ENCODE peak calls at places on chromosomes 4 and X, in eight cellular contexts. N, T, X, H, C, S, W and U are unnamed samples.

GRCh38 chr4:73070072-73070385 is 513 bp upstream of the COX18 start:
- DNase-seq in N (no peak), T (no peak), X (peak; percentile 3), H (no peak), C (no peak), S (no peak), W (no peak), U (no peak)

GRCh38 chr4:16573181-16573580 is 325.3 kb downstream of the LDB2 start:
- DNase-seq in N (peak; percentile 83), T (peak; percentile 78), X (peak; percentile 39), H (peak; percentile 33), C (no peak), S (no peak), W (no peak), U (no peak)

GRCh38 chr4:41505161-41505653 is 32.8 kb upstream of the LIMCH1 start:
- DNase-seq in N (peak; percentile 93), T (peak; percentile 84), X (peak; percentile 50), H (no peak), C (peak; percentile 67), S (no peak), W (no peak), U (no peak)

GRCh38 chr4:174672276-174672675 is 150.0 kb upstream of the HPGD start:
- DNase-seq in N (peak; percentile 8), T (no peak), X (peak; percentile 17), H (no peak), C (no peak), S (no peak), W (no peak), U (no peak)

GRCh38 chrX:22399793-22400192 is 127.1 kb downstream of the CBLL2 start:
- DNase-seq in N (peak; percentile 61), T (peak; percentile 58), X (no peak), H (no peak), C (no peak), S (no peak), W (no peak), U (no peak)

GRCh38 chr4:184439856-184440592 is 34.3 kb downstream of the IRF2 start:
- DNase-seq in N (no peak), T (peak; percentile 67), X (peak; percentile 76), H (peak; percentile 82), C (no peak), S (no peak), W (no peak), U (no peak)

GRCh38 chr4:123127218-123127617 is 204.8 kb upstream of the NUDT6 start:
- DNase-seq in N (no peak), T (peak; percentile 12), X (peak; percentile 32), H (peak; percentile 68), C (no peak), S (no peak), W (no peak), U (no peak)

GRCh38 chr4:152255437-152255836 is 280.5 kb downstream of the FBXW7 start:
- DNase-seq in N (peak; percentile 63), T (peak; percentile 44), X (peak; percentile 30), H (no peak), C (no peak), S (no peak), W (no peak), U (no peak)

GRCh38 chr4:85784947-85785346 is 310.0 kb downstream of the ARHGAP24 start:
- DNase-seq in N (no peak), T (no peak), X (no peak), H (no peak), C (no peak), S (no peak), W (no peak), U (no peak)

GRCh38 chr4:2767705-2768074 is 11.6 kb upstream of the TNIP2 start:
- DNase-seq in N (no peak), T (no peak), X (no peak), H (no peak), C (peak; percentile 74), S (no peak), W (no peak), U (no peak)

GRCh38 chr4:121829511-121829910 is 5.8 kb upstream of the CCNA2 start:
- DNase-seq in N (no peak), T (no peak), X (peak; percentile 24), H (no peak), C (no peak), S (no peak), W (no peak), U (no peak)

GRCh38 chrX:103151799-103152198 is 58.9 kb upstream of the NXF3 start:
- DNase-seq in N (peak; percentile 64), T (no peak), X (no peak), H (no peak), C (no peak), S (no peak), W (no peak), U (no peak)

GRCh38 chr4:7399433-7400234 is 35.1 kb downstream of the PSAPL1 start:
- DNase-seq in N (no peak), T (no peak), X (no peak), H (no peak), C (peak; percentile 1), S (no peak), W (no peak), U (no peak)

GRCh38 chr4:82811838-82812672 is 13.5 kb upstream of the SCD5 start:
- DNase-seq in N (peak; percentile 39), T (peak; percentile 22), X (no peak), H (peak; percentile 14), C (no peak), S (no peak), W (no peak), U (no peak)

GRCh38 chr4:141789716-141790115 is 153.3 kb downstream of the IL15 start:
- DNase-seq in N (no peak), T (no peak), X (no peak), H (no peak), C (no peak), S (no peak), W (no peak), U (no peak)

GRCh38 chr4:76125816-76126215 is 22.4 kb downstream of the NUP54 start:
- DNase-seq in N (peak; percentile 4), T (peak; percentile 1), X (no peak), H (peak; percentile 3), C (no peak), S (no peak), W (no peak), U (no peak)

GRCh38 chrX:112163916-112164315 is 81.3 kb upstream of the TRPC5 start:
- DNase-seq in N (peak; percentile 75), T (peak; percentile 60), X (peak; percentile 54), H (no peak), C (no peak), S (no peak), W (no peak), U (no peak)

GRCh38 chrX:130108647-130109428 is 1.5 kb downstream of the ELF4 start:
- DNase-seq in N (peak; percentile 63), T (no peak), X (peak; percentile 39), H (no peak), C (peak; percentile 36), S (no peak), W (no peak), U (no peak)

GRCh38 chr4:5824635-5825034 is 68.3 kb downstream of the CRMP1 start:
- DNase-seq in N (peak; percentile 36), T (peak; percentile 38), X (peak; percentile 35), H (peak; percentile 64), C (peak; percentile 57), S (no peak), W (no peak), U (no peak)

GRCh38 chr4:184688447-184688846 is 38.9 kb downstream of the PRIMPOL start:
- DNase-seq in N (peak; percentile 86), T (peak; percentile 94), X (peak; percentile 89), H (peak; percentile 84), C (no peak), S (no peak), W (no peak), U (no peak)

GRCh38 chr4:141580523-141580922 is 55.9 kb upstream of the IL15 start:
- DNase-seq in N (peak; percentile 59), T (no peak), X (no peak), H (no peak), C (no peak), S (no peak), W (no peak), U (no peak)

GRCh38 chr4:183180096-183180495 is 81.0 kb downstream of the WWC2 start:
- DNase-seq in N (no peak), T (no peak), X (peak; percentile 81), H (no peak), C (no peak), S (no peak), W (no peak), U (no peak)

GRCh38 chr4:52126946-52127345 is 75.8 kb downstream of the SPATA18 start:
- DNase-seq in N (no peak), T (no peak), X (peak; percentile 23), H (no peak), C (peak; percentile 7), S (no peak), W (no peak), U (no peak)

GRCh38 chr4:16329132-16329796 is 103.0 kb upstream of the TAPT1 start:
- DNase-seq in N (peak; percentile 4), T (peak; percentile 73), X (peak; percentile 1), H (peak; percentile 51), C (no peak), S (no peak), W (no peak), U (no peak)

GRCh38 chr4:2266181-2266580 is 4.3 kb upstream of the MXD4 start:
- DNase-seq in N (no peak), T (peak; percentile 40), X (peak; percentile 69), H (peak; percentile 58), C (peak; percentile 48), S (no peak), W (no peak), U (peak; percentile 90)

GRCh38 chr4:185464184-185464583 is 7.3 kb downstream of the CCDC110 start:
- DNase-seq in N (no peak), T (no peak), X (no peak), H (no peak), C (no peak), S (no peak), W (no peak), U (no peak)

GRCh38 chrX:101081257-101081656 is 2.6 kb downstream of the TMEM35A start:
- DNase-seq in N (no peak), T (peak; percentile 16), X (no peak), H (no peak), C (no peak), S (no peak), W (no peak), U (no peak)

GRCh38 chr4:16692021-16692420 is 206.4 kb downstream of the LDB2 start:
- DNase-seq in N (no peak), T (no peak), X (no peak), H (no peak), C (no peak), S (no peak), W (no peak), U (no peak)

GRCh38 chr4:184983660-184984356 is 34.5 kb upstream of the HELT start:
- DNase-seq in N (peak; percentile 57), T (peak; percentile 34), X (peak; percentile 34), H (peak; percentile 66), C (peak; percentile 95), S (no peak), W (no peak), U (peak; percentile 91)

GRCh38 chr4:22500128-22500611 is 15.7 kb downstream of the ADGRA3 start:
- DNase-seq in N (peak; percentile 59), T (no peak), X (no peak), H (no peak), C (no peak), S (no peak), W (no peak), U (peak; percentile 63)

GRCh38 chr4:187183351-187183750 is 459.7 kb upstream of the FAT1 start:
- DNase-seq in N (peak; percentile 83), T (peak; percentile 86), X (peak; percentile 26), H (no peak), C (no peak), S (no peak), W (no peak), U (no peak)

GRCh38 chr4:2334826-2335728 is 73.2 kb upstream of the MXD4 start:
- DNase-seq in N (no peak), T (no peak), X (no peak), H (no peak), C (peak; percentile 55), S (no peak), W (no peak), U (no peak)

GRCh38 chrX:20263474-20263873 is 3.2 kb downstream of the RPS6KA3 start:
- DNase-seq in N (peak; percentile 62), T (peak; percentile 61), X (peak; percentile 15), H (peak; percentile 57), C (no peak), S (no peak), W (no peak), U (no peak)

GRCh38 chrX:81201692-81202412 is at the start of the genes HMGN5 and SH3BGRL:
- DNase-seq in N (peak; percentile 91), T (peak; percentile 90), X (peak; percentile 88), H (peak; percentile 93), C (peak; percentile 56), S (peak; percentile 73), W (peak; percentile 63), U (no peak)